ENCODE peak calls at places on chromosomes 13 and 19, in nine cellular contexts. One of them, this sample, is unnamed.

GRCh38 chr19:1217366-1217765 is 11.8 kb downstream of the STK11 start:
- DNase-seq in anterior cingulate cortex: no peak
- DNase-seq in left cardiac atrium: no peak
- DNase-seq in EH: no peak
- DNase-seq in stimulated activated CD4-positive, alpha-beta T cell treated with anti-CD3 and anti-CD28 coated beads, TNF-alpha, amount 100 ng/mL, for 48 hours: no peak
- DNase-seq in adrenal gland: no peak
- DNase-seq in NCI-H345: no peak
- DNase-seq in aorta: no peak
- DNase-seq in GM23248: no peak
- DNase-seq in this sample: no peak

GRCh38 chr19:38678217-38678890 is 30.9 kb downstream of the ACTN4 start:
- DNase-seq in anterior cingulate cortex: no peak
- DNase-seq in left cardiac atrium: peak
- DNase-seq in EH: no peak
- DNase-seq in stimulated activated CD4-positive, alpha-beta T cell treated with anti-CD3 and anti-CD28 coated beads, TNF-alpha, amount 100 ng/mL, for 48 hours: no peak
- DNase-seq in adrenal gland: no peak
- DNase-seq in NCI-H345: no peak
- DNase-seq in aorta: no peak
- DNase-seq in GM23248: no peak
- DNase-seq in this sample: no peak

GRCh38 chr19:18253716-18254115 is 20.5 kb downstream of the IQCN start:
- DNase-seq in anterior cingulate cortex: no peak
- DNase-seq in left cardiac atrium: no peak
- DNase-seq in EH: no peak
- DNase-seq in stimulated activated CD4-positive, alpha-beta T cell treated with anti-CD3 and anti-CD28 coated beads, TNF-alpha, amount 100 ng/mL, for 48 hours: no peak
- DNase-seq in adrenal gland: no peak
- DNase-seq in NCI-H345: no peak
- DNase-seq in aorta: no peak
- DNase-seq in GM23248: peak
- DNase-seq in this sample: no peak

GRCh38 chr13:40666905-40667621 is 622 bp upstream of the FOXO1 start:
- DNase-seq in anterior cingulate cortex: peak
- DNase-seq in left cardiac atrium: peak
- DNase-seq in EH: no peak
- DNase-seq in stimulated activated CD4-positive, alpha-beta T cell treated with anti-CD3 and anti-CD28 coated beads, TNF-alpha, amount 100 ng/mL, for 48 hours: no peak
- DNase-seq in adrenal gland: peak
- DNase-seq in NCI-H345: peak
- DNase-seq in aorta: peak
- DNase-seq in GM23248: peak
- DNase-seq in this sample: no peak

GRCh38 chr19:17860331-17860992 is 752 bp downstream of the RPL18A start:
- DNase-seq in anterior cingulate cortex: no peak
- DNase-seq in left cardiac atrium: no peak
- DNase-seq in EH: no peak
- DNase-seq in stimulated activated CD4-positive, alpha-beta T cell treated with anti-CD3 and anti-CD28 coated beads, TNF-alpha, amount 100 ng/mL, for 48 hours: no peak
- DNase-seq in adrenal gland: no peak
- DNase-seq in NCI-H345: no peak
- DNase-seq in aorta: no peak
- DNase-seq in GM23248: peak
- DNase-seq in this sample: no peak

GRCh38 chr13:109835321-109835720 is 48.9 kb upstream of the IRS2 start:
- DNase-seq in anterior cingulate cortex: no peak
- DNase-seq in left cardiac atrium: no peak
- DNase-seq in EH: no peak
- DNase-seq in stimulated activated CD4-positive, alpha-beta T cell treated with anti-CD3 and anti-CD28 coated beads, TNF-alpha, amount 100 ng/mL, for 48 hours: no peak
- DNase-seq in adrenal gland: no peak
- DNase-seq in NCI-H345: no peak
- DNase-seq in aorta: no peak
- DNase-seq in GM23248: no peak
- DNase-seq in this sample: no peak

GRCh38 chr13:26584713-26585112 is 27.2 kb downstream of the WASF3 start:
- DNase-seq in anterior cingulate cortex: no peak
- DNase-seq in left cardiac atrium: no peak
- DNase-seq in EH: peak
- DNase-seq in stimulated activated CD4-positive, alpha-beta T cell treated with anti-CD3 and anti-CD28 coated beads, TNF-alpha, amount 100 ng/mL, for 48 hours: no peak
- DNase-seq in adrenal gland: peak
- DNase-seq in NCI-H345: no peak
- DNase-seq in aorta: no peak
- DNase-seq in GM23248: peak
- DNase-seq in this sample: no peak

GRCh38 chr19:41233748-41234240 is 14.8 kb downstream of the AXL start:
- DNase-seq in anterior cingulate cortex: no peak
- DNase-seq in left cardiac atrium: no peak
- DNase-seq in EH: no peak
- DNase-seq in stimulated activated CD4-positive, alpha-beta T cell treated with anti-CD3 and anti-CD28 coated beads, TNF-alpha, amount 100 ng/mL, for 48 hours: no peak
- DNase-seq in adrenal gland: peak
- DNase-seq in NCI-H345: no peak
- DNase-seq in aorta: no peak
- DNase-seq in GM23248: no peak
- DNase-seq in this sample: no peak

This sample was measured in NCI-H2081.